ENCODE peak calls at places on chromosome 12, in seven cellular contexts. U is dorsolateral prefrontal cortex, N is mesenchymal stem cell, E is kidney, G is HCT116, P is tibial artery, S is pancreas. A is an unnamed sample.

GRCh38 chr12:127893875-127894635 is 372.9 kb upstream of the TMEM132C start:
- DNase-seq in U (no peak), N (no peak), G (no peak), S (no peak), E (no peak), P (no peak), A (no peak)

GRCh38 chr12:25887367-25887766 is 71.1 kb upstream of the RASSF8 start:
- DNase-seq in P (no peak), N (no peak), S (no peak), U (no peak), E (no peak), G (no peak), A (no peak)

GRCh38 chr12:80720516-80720915 is 3.8 kb downstream of the MYF5 start:
- DNase-seq in S (no peak), N (no peak), G (no peak), P (no peak), U (no peak), E (no peak), A (no peak)

GRCh38 chr12:62848418-62848817 is 86.5 kb downstream of the PPM1H start:
- DNase-seq in S (no peak), U (no peak), P (no peak), N (peak; percentile 84), E (no peak), G (peak; percentile 24), A (no peak)

GRCh38 chr12:100827901-100828520 is 33.4 kb downstream of the ANO4 start:
- DNase-seq in P (no peak), E (no peak), U (no peak), N (peak; percentile 49), G (peak; percentile 23), S (no peak), A (no peak)

GRCh38 chr12:98644433-98644711 is 216 bp downstream of the IKBIP start:
- DNase-seq in E (no peak), G (peak; percentile 27), S (no peak), P (no peak), U (no peak), N (no peak), A (no peak)

GRCh38 chr12:96670334-96670899 is 181.0 kb downstream of the CFAP54 start:
- DNase-seq in P (no peak), E (no peak), N (no peak), S (no peak), G (no peak), U (no peak), A (no peak)

GRCh38 chr12:111942557-111942956 is 70.4 kb downstream of the TMEM116 start:
- DNase-seq in G (no peak), U (no peak), S (no peak), P (no peak), E (no peak), N (peak; percentile 72), A (no peak)

GRCh38 chr12:114045333-114045732 is 79.2 kb upstream of the RBM19 start:
- DNase-seq in P (no peak), G (no peak), S (no peak), U (no peak), E (no peak), N (no peak), A (no peak)

DNA sequence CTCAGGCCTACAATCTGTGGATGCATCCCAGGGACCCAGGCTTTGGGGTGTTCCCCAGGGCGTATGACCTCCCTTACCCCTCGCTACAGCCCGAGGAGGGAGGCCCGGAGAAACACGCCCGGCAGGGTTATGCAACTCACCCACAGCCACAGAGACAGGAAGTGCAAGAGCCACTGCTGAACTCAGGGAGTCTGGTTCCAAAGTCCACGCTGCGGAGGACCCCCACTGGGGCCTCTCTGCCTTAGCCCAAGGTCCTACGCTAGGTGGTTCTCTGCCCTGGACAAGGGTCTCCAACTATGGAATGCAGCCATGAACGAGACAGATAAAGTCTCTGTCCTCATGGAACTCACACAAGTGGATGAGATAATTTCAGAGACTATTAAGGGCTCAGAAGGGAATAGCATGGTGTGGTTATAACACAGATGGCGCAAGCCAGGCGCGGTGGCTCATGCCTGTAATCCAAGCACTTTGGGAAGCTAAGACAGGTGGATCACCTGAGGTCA is 11.3 kb downstream of the SCARB1 start:
- DNase-seq in P (peak; percentile 78), E (no peak), N (peak; percentile 55), U (no peak), S (no peak), G (no peak), A (no peak)
- H3K4me3 ChIP-seq in P (no peak overlapping the region), E (no peak overlapping the region), N (no peak overlapping the region), U (no peak overlapping the region), S (no peak overlapping the region), G (no peak overlapping the region), A (no peak overlapping the region)

GRCh38 chr12:46497739-46498138 is 125.2 kb upstream of the SLC38A2 start:
- DNase-seq in G (no peak), U (no peak), S (no peak), P (no peak), E (no peak), N (no peak), A (no peak)

GRCh38 chr12:46491548-46491947 is 119.0 kb upstream of the SLC38A2 start:
- DNase-seq in P (no peak), N (no peak), E (no peak), G (no peak), S (no peak), U (no peak), A (no peak)

GRCh38 chr12:46493352-46494209 is 121.0 kb upstream of the SLC38A2 start:
- DNase-seq in S (no peak), P (no peak), G (no peak), E (no peak), N (peak; percentile 46), U (no peak), A (no peak)

GRCh38 chr12:46492471-46493351 is 120.1 kb upstream of the SLC38A2 start:
- DNase-seq in U (no peak), S (peak; percentile 23), G (peak; percentile 85), P (no peak), N (peak; percentile 95), E (no peak), A (no peak)

GRCh38 chr12:46494424-46494823 is 121.9 kb upstream of the SLC38A2 start:
- DNase-seq in G (no peak), N (peak; percentile 58), P (no peak), S (no peak), U (no peak), E (no peak), A (no peak)
- H3K27ac ChIP-seq in G (peak overlapping the region; percentile 73), N (peak overlapping the region; percentile 95), P (peak overlapping the region; percentile 60), S (no peak overlapping the region), U (peak overlapping the region; percentile 11), E (no peak overlapping the region), A (no peak overlapping the region)

DNA sequence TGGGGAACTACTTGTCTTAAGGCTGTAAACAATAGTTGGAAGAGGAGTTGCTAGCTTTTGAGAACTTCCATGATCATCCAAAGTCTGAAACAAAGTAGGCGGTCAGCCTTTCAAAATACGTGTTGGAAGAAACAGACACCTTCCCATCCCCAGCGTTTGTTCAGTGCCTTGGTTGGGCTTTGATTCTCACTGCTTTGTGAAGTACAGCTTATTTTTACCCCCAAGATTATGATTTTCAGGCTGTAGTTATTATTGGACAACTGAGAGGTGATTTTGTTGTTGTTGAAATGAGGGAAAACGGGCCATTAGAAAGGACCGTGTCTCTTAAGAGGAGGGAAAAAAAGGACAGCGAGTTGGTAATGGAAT is 910 bp upstream of the CEP83 start:
- DNase-seq in S (no peak), G (no peak), U (no peak), N (no peak), E (no peak), P (no peak), A (no peak)
- H3K4me3 ChIP-seq in S (peak overlapping the region; percentile 74), G (peak overlapping the region; percentile 92), U (peak overlapping the region; percentile 92), N (peak overlapping the region; percentile 96), E (peak overlapping the region; percentile 66), P (peak overlapping the region; percentile 63), A (peak overlapping the region; percentile 75)

GRCh38 chr12:132516064-132517012 is 26.4 kb downstream of the FBRSL1 start:
- DNase-seq in P (no peak), G (no peak), N (no peak), S (no peak), E (no peak), U (no peak), A (no peak)
- H3K27ac ChIP-seq in P (no peak overlapping the region), G (no peak overlapping the region), N (no peak overlapping the region), S (peak overlapping the region; percentile 82), E (peak overlapping the region; percentile 48), U (peak overlapping the region; percentile 80), A (no peak overlapping the region)

GRCh38 chr12:16984484-16984883 is 378.5 kb upstream of the LMO3 start:
- DNase-seq in U (no peak), N (no peak), G (no peak), P (no peak), S (no peak), E (no peak), A (no peak)
- H3K4me3 ChIP-seq in U (no peak overlapping the region), N (no peak overlapping the region), G (no peak overlapping the region), P (no peak overlapping the region), S (no peak overlapping the region), E (no peak overlapping the region), A (no peak overlapping the region)

DNA sequence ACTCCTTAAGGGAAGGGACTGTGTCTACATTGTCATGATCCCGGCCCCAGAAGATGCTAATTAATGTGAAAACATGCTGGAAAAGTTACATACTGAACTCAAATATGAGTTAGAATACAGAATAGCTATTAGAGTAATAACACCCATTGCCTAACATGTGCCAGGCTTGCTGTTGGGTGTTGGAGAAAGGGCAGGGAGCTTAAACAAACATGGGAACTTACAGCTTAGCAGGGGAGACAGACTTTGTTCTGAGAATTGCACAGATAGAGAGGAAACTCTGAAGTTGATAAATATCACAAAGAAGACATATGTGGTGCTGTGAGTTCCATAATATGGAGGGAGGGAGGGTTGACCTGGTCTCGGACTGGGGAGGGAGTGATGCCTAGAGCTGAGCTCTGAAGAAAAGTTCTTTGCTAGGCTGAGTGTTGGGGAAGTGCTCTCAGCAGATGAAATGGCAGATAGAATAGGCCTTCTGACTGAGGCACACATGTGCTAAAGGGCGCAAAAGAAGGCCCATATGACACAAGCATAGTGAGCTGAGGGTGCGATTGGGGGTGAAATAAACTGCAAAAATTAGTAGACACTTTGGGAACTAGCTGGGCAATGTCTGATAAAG is 18.0 kb upstream of the KDM2B start:
- DNase-seq in S (no peak), U (no peak), G (no peak), P (no peak), E (no peak), N (no peak), A (no peak)
- H3K27ac ChIP-seq in S (no peak overlapping the region), U (no peak overlapping the region), G (no peak overlapping the region), P (no peak overlapping the region), E (no peak overlapping the region), N (no peak overlapping the region), A (no peak overlapping the region)

DNA sequence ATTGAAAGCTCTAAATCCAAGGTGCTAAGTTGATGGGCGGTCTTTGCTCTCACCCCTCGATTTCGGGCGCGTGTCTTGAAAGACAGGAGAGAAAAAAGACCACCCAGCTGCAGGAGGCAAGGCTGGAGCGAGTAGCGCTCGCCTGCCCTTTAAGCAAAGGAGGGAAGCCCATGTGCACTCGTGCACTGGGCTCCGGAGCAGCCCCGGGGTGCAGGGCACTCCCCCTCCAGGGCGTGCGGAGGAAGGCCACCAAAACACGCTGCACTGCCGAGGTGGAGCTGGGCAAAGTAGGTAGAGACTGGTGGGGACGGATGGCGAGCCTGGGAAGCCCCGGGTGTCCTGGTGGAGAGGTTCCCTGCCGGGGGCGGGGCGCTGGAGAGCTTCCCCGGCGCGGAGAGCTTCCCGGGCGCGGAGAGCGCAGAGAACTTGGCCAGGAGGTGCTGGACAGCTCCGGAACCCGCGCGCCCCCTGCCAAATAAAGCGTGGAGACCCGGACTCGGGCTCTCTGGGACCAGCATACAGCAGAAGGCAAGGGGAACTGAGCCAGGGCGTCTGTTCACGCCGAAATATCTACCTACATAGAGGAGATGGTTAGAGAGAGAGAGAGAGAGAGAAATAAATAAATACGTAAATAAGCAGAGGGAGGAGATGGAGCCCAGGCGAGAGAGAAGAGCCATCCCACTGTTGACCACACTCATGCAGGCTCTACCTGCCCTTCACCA is 600 bp upstream of the NELL2 start:
- DNase-seq in U (peak; percentile 62), G (no peak), E (peak; percentile 73), S (no peak), N (peak; percentile 27), P (peak; percentile 59), A (peak; percentile 51)
- H3K4me3 ChIP-seq in U (peak overlapping the region; percentile 69), G (no peak overlapping the region), E (peak overlapping the region; percentile 64), S (peak overlapping the region; percentile 64), N (peak overlapping the region; percentile 82), P (peak overlapping the region; percentile 62), A (peak overlapping the region; percentile 74)

A was measured in CD8-positive, alpha-beta memory T cell.